ENCODE peak calls at places on chromosomes 3 and 15, in six cellular contexts. F is HFFc6; U is transverse colon; T is CD4-positive, alpha-beta memory T cell; H is stimulated activated CD8-positive, alpha-beta memory T cell treated with anti-CD3 and anti-CD28 coated beads, Interleukin-15, amount 100 ng/mL, for 1 hour; P is hippocampal formation. N is an unnamed sample.

GRCh38 chr3:59451041-59451763 is 401.4 kb upstream of the CFAP20DC start:
- DNase-seq in F (no peak), U (peak; percentile 38), T (peak; percentile 79), H (peak; percentile 13), P (peak; percentile 14), N (peak; percentile 49)

GRCh38 chr3:128872744-128873143 is 6.7 kb upstream of the ACAD9 start:
- DNase-seq in F (no peak), U (no peak), T (no peak), H (no peak), P (no peak), N (no peak)

GRCh38 chr3:147925272-147925671 is 516.1 kb downstream of the ZIC1 start:
- DNase-seq in F (no peak), U (no peak), T (no peak), H (no peak), P (no peak), N (no peak)

GRCh38 chr3:183428140-183429023 is at the start of gene MCF2L2:
- DNase-seq in F (no peak), U (peak; percentile 56), T (peak; percentile 75), H (peak; percentile 27), P (peak; percentile 48), N (peak; percentile 84)

GRCh38 chr3:9897408-9898372 is 5.0 kb upstream of the IL17RE start:
- DNase-seq in F (no peak), U (peak; percentile 67), T (no peak), H (no peak), P (no peak), N (no peak)

GRCh38 chr15:57872281-57873010 is 165.9 kb downstream of the POLR2M start:
- DNase-seq in F (no peak), U (no peak), T (no peak), H (no peak), P (no peak), N (no peak)

GRCh38 chr3:65210026-65210814 is 522.4 kb upstream of the ADAMTS9 start:
- DNase-seq in F (no peak), U (no peak), T (no peak), H (no peak), P (no peak), N (no peak)

GRCh38 chr3:147409143-147410121 is at the start of gene ZIC1:
- DNase-seq in F (no peak), U (no peak), T (no peak), H (no peak), P (peak; percentile 69), N (no peak)

GRCh38 chr3:154022603-154023002 is 98.6 kb upstream of the ARHGEF26 start:
- DNase-seq in F (no peak), U (no peak), T (no peak), H (no peak), P (peak; percentile 13), N (peak; percentile 58)

GRCh38 chr3:79515072-79515471 is 252.7 kb downstream of the ROBO1 start:
- DNase-seq in F (no peak), U (no peak), T (no peak), H (no peak), P (peak; percentile 69), N (no peak)

GRCh38 chr3:182683335-182684257 is 109.7 kb upstream of the ATP11B start:
- DNase-seq in F (peak; percentile 52), U (peak; percentile 74), T (peak; percentile 64), H (peak; percentile 35), P (peak; percentile 92), N (peak; percentile 94)

GRCh38 chr15:34084086-34084485 is 17.6 kb downstream of the EMC7 start:
- DNase-seq in F (no peak), U (peak; percentile 53), T (no peak), H (no peak), P (no peak), N (no peak)

GRCh38 chr3:56914646-56915045 is 112.9 kb upstream of the ARHGEF3 start:
- DNase-seq in F (no peak), U (no peak), T (no peak), H (no peak), P (no peak), N (no peak)

GRCh38 chr3:47273564-47273963 is 9.0 kb downstream of the KIF9 start:
- DNase-seq in F (no peak), U (no peak), T (no peak), H (no peak), P (no peak), N (no peak)

GRCh38 chr3:169759256-169759655 is 5.6 kb downstream of the TERC start:
- DNase-seq in F (peak; percentile 37), U (no peak), T (no peak), H (no peak), P (no peak), N (no peak)

GRCh38 chr3:188021502-188022040 is 132.4 kb upstream of the LPP start:
- DNase-seq in F (peak; percentile 90), U (no peak), T (no peak), H (no peak), P (no peak), N (no peak)

GRCh38 chr3:119529883-119530282 is 29.5 kb downstream of the CD80 start:
- DNase-seq in F (peak; percentile 65), U (no peak), T (no peak), H (no peak), P (no peak), N (no peak)

GRCh38 chr3:169305460-169305859 is 358.1 kb downstream of the MECOM start:
- DNase-seq in F (no peak), U (peak; percentile 61), T (no peak), H (no peak), P (no peak), N (no peak)

GRCh38 chr3:124658270-124658669 is 72.0 kb upstream of the UMPS start:
- DNase-seq in F (no peak), U (no peak), T (no peak), H (no peak), P (no peak), N (no peak)

GRCh38 chr3:88596451-88596850 is 446.7 kb downstream of the C3orf38 start:
- DNase-seq in F (no peak), U (no peak), T (no peak), H (no peak), P (no peak), N (no peak)

GRCh38 chr3:42961633-42962032 is 17.5 kb upstream of the GASK1A start:
- DNase-seq in F (peak; percentile 53), U (peak; percentile 37), T (peak; percentile 40), H (no peak), P (peak; percentile 78), N (peak; percentile 83)

GRCh38 chr3:150180349-150180748 is 209.7 kb upstream of the PFN2 start:
- DNase-seq in F (peak; percentile 71), U (no peak), T (no peak), H (no peak), P (no peak), N (no peak)

GRCh38 chr3:64443553-64444331 is 218.5 kb upstream of the PRICKLE2 start:
- DNase-seq in F (peak; percentile 64), U (no peak), T (no peak), H (no peak), P (no peak), N (no peak)

GRCh38 chr3:127542441-127542952 is 48.0 kb downstream of the TPRA1 start:
- DNase-seq in F (no peak), U (peak; percentile 58), T (no peak), H (no peak), P (no peak), N (peak; percentile 31)

GRCh38 chr15:77060560-77060959 is 10.3 kb downstream of the TSPAN3 start:
- DNase-seq in F (peak; percentile 25), U (no peak), T (no peak), H (no peak), P (peak; percentile 80), N (no peak)

GRCh38 chr15:63902671-63903035 is 68.9 kb upstream of the HERC1 start:
- DNase-seq in F (no peak), U (no peak), T (no peak), H (no peak), P (no peak), N (no peak)

GRCh38 chr15:74716647-74717046 is 8.7 kb downstream of the CYP1A1 start:
- DNase-seq in F (no peak), U (no peak), T (no peak), H (no peak), P (no peak), N (no peak)

GRCh38 chr3:56366641-56366984 is 101.7 kb downstream of the ERC2 start:
- DNase-seq in F (no peak), U (no peak), T (no peak), H (no peak), P (no peak), N (no peak)

GRCh38 chr3:102791641-102792589 is 357.1 kb downstream of the ZPLD1 start:
- DNase-seq in F (no peak), U (no peak), T (no peak), H (no peak), P (no peak), N (no peak)

GRCh38 chr3:130242850-130243569 is 102.5 kb upstream of the COL6A5 start:
- DNase-seq in F (no peak), U (no peak), T (peak; percentile 5), H (no peak), P (no peak), N (no peak)

GRCh38 chr15:99978426-99978825 is 245.2 kb upstream of the LYSMD4 start:
- DNase-seq in F (no peak), U (no peak), T (no peak), H (no peak), P (no peak), N (no peak)

GRCh38 chr3:53331871-53332270 is 15.5 kb downstream of the DCP1A start:
- DNase-seq in F (no peak), U (no peak), T (no peak), H (no peak), P (no peak), N (no peak)

GRCh38 chr15:91694829-91695205 is 158.7 kb upstream of the SLCO3A1 start:
- DNase-seq in F (no peak), U (peak; percentile 71), T (no peak), H (no peak), P (no peak), N (peak; percentile 55)

GRCh38 chr3:180911876-180912303 is 580 bp upstream of the FXR1 start:
- DNase-seq in F (no peak), U (no peak), T (no peak), H (no peak), P (no peak), N (no peak)

GRCh38 chr3:66583646-66584045 is 82.8 kb upstream of the LRIG1 start:
- DNase-seq in F (no peak), U (no peak), T (no peak), H (no peak), P (no peak), N (no peak)

N was measured in T47D.